ENCODE peak calls at places on chromosomes 13 and 19, in five cellular contexts. L is Panc1, S is K562, X is HCT116, P is H1. B is an unnamed sample.

GRCh38 chr19:9431475-9431874 is 3.9 kb downstream of the ZNF266 start:
- DNase-seq in L (peak), S (peak), X (no peak), P (peak), B (peak)

GRCh38 chr13:101211261-101211660 is 205.0 kb downstream of the NALCN start:
- DNase-seq in P (no peak), L (peak), X (no peak), S (no peak), B (no peak)

GRCh38 chr13:32903720-32904119 is 112.5 kb upstream of the KL start:
- DNase-seq in P (no peak), X (no peak), S (no peak), L (no peak), B (no peak)

GRCh38 chr13:91155512-91156114 is 191.9 kb upstream of the MIR17HG start:
- DNase-seq in L (no peak), X (no peak), S (no peak), P (no peak), B (no peak)

GRCh38 chr13:108428691-108429090 is 159.2 kb downstream of the TNFSF13B start:
- DNase-seq in X (no peak), S (no peak), P (no peak), L (no peak), B (no peak)

GRCh38 chr19:13130886-13131490 is 12.9 kb downstream of the NACC1 start:
- DNase-seq in P (no peak), S (no peak), X (no peak), L (no peak), B (no peak)

GRCh38 chr19:50482886-50483285 is 6.2 kb upstream of the GARIN5A start:
- DNase-seq in P (no peak), S (no peak), L (no peak), X (no peak), B (no peak)

GRCh38 chr19:55461974-55462628 is 659 bp upstream of the ISOC2 start:
- DNase-seq in P (no peak), S (peak), L (no peak), X (no peak), B (peak)

GRCh38 chr13:81987159-81987558 is 1646.2 kb upstream of the SPRY2 start:
- DNase-seq in X (no peak), P (no peak), L (no peak), S (no peak), B (no peak)

GRCh38 chr19:46785054-46785979 is 3.1 kb downstream of the SLC1A5 start:
- DNase-seq in P (no peak), L (no peak), X (no peak), S (no peak), B (no peak)

GRCh38 chr19:2180114-2180513 is 16.4 kb downstream of the DOT1L start:
- DNase-seq in L (no peak), P (no peak), X (no peak), S (no peak), B (no peak)

GRCh38 chr19:15358918-15359317 is 20.7 kb downstream of the AKAP8 start:
- DNase-seq in X (no peak), L (no peak), P (no peak), S (no peak), B (no peak)

GRCh38 chr19:15353908-15354307 is 21.6 kb upstream of the BRD4 start:
- DNase-seq in X (no peak), L (no peak), P (no peak), S (no peak), B (no peak)

GRCh38 chr19:15354557-15355296 is 22.4 kb upstream of the BRD4 start:
- DNase-seq in X (no peak), P (no peak), S (no peak), L (no peak), B (no peak)

DNA sequence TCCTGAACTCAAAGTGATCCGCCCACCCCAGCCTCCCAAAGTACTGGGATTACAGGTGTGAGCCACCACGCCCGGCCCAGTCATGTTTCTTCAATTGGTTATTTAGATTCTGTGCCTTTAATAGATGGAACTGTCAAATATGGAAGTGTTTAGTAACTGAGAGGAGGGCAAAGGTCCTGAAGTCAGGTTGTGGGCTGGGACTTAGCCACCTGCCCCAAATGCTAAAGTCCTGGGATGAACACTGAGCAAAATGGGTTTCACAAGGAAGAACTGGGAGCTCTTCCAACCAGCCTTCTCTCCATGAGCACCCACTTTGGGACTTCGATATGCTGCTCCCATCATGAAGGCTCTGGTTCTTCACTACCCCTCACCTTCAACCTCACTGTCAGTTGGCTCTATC is 21.7 kb downstream of the AKAP8 start:
- DNase-seq in X (no peak), P (no peak), L (no peak), S (no peak), B (no peak)
- TF ChIP-seq SIN3A in X (no peak), P (no peak), L (no peak), S (no peak), B (no peak)

GRCh38 chr13:40539954-40540706 is 126.3 kb downstream of the FOXO1 start:
- DNase-seq in X (peak), P (no peak), L (peak), S (no peak), B (no peak)
- TF ChIP-seq SIN3A in X (peak), P (no peak), L (no peak), S (no peak), B (no peak)

DNA sequence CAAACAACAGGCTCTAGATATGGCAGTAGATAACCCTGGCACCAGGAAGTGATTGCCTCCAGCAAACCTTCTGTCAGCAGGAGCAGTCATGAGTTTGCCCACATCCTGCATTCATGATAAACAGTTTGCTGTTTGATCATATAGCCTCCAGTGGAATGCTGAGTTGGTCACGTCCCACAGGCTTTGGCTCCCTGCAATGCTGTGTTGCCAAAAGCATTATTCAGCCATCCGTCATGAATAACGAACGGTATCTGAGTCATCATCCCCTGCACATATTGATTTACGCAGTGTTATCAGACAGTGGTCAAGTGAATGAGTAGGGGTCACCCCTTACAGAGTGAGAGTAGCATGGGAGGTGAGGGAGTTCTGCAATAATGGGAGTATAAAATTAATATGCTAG is 21.9 kb upstream of the ZNF432 start:
- DNase-seq in L (no peak), P (no peak), S (no peak), X (no peak), B (no peak)
- TF ChIP-seq SIN3A in L (no peak), P (no peak), S (no peak), X (no peak), B (no peak)

GRCh38 chr19:33868821-33869412 is 72.2 kb downstream of the KCTD15 start:
- DNase-seq in X (no peak), P (peak), S (no peak), L (no peak), B (peak)
- TF ChIP-seq SIN3A in X (no peak), P (no peak), S (no peak), L (no peak), B (no peak)

DNA sequence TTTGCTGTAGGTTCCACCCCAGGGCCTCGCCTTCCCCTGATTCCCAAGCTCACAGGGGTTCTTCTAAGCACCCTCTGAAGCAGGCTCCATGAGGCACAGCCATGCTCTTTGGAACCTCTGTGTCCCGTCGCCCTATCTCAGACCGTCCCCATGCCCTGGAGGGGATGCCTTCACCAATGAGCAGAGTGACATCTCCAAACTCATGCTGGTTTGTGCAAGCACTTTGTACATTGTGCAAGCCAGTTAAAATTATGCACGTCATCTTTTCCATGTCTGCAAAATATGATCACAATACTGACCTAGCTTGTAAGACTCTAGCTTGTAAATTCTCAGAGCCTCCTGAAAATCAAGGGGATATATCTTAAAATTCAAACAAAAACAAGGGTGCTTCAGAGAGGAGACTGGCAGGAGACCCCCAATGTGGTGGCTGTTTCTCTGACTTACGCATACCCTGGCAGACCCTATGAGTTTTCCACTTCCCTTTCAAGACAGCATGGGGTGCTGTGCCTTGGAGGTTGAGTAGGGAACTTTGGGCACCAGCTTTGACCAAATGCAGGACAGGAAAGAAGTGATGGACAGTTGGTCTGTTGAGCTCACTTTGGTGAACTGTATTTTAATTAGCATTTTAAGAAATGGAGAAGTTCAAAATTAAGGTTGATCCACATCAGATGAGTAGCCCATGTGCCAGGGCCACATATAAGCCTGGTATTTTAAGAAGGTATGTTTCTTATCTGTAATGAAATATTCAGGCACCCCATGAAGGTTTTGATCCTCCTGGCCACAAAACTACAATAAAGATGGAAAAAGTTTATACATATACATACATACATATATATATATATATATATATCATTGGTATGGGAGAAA is 46.2 kb upstream of the RAP2A start:
- DNase-seq in X (no peak), P (no peak), L (no peak), S (no peak), B (no peak)
- TF ChIP-seq SIN3A in X (no peak), P (no peak), L (no peak), S (no peak), B (no peak)

GRCh38 chr19:917323-918151 is at the start of gene KISS1R:
- DNase-seq in P (peak), L (no peak), S (peak), X (no peak), B (peak)
- TF ChIP-seq SIN3A in P (peak), L (no peak), S (peak), X (no peak), B (no peak)

GRCh38 chr13:49248433-49249002 is 793 bp downstream of the CDADC1 start:
- DNase-seq in L (no peak), S (peak), P (peak), X (no peak), B (peak)
- TF ChIP-seq SIN3A in L (no peak), S (no peak), P (no peak), X (no peak), B (no peak)

GRCh38 chr13:20969182-20969581 is 66.6 kb upstream of the XPO4 start:
- DNase-seq in P (no peak), L (no peak), S (no peak), X (peak), B (no peak)
- TF ChIP-seq SIN3A in P (no peak), L (no peak), S (no peak), X (no peak), B (no peak)